ENCODE peak calls at places on chromosomes 3 and 15, in five cellular contexts. One of them, this sample, is unnamed.

GRCh38 chr15:27990411-27991338 is 108.4 kb downstream of the OCA2 start:
- DNase-seq in hypothalamus: no peak
- DNase-seq in colonic mucosa: no peak
- DNase-seq in frontal cortex: no peak
- DNase-seq in SW480: no peak
- DNase-seq in this sample: no peak

GRCh38 chr15:43408789-43409188 is 37.9 kb downstream of the TUBGCP4 start:
- DNase-seq in frontal cortex: no peak
- DNase-seq in SW480: no peak
- DNase-seq in hypothalamus: no peak
- DNase-seq in colonic mucosa: no peak
- DNase-seq in this sample: no peak

GRCh38 chr3:180871901-180872300 is 40.6 kb upstream of the FXR1 start:
- DNase-seq in SW480: no peak
- DNase-seq in frontal cortex: no peak
- DNase-seq in colonic mucosa: no peak
- DNase-seq in hypothalamus: no peak
- DNase-seq in this sample: no peak

GRCh38 chr3:42804831-42805821 is 836 bp upstream of the HIGD1A start:
- DNase-seq in hypothalamus: no peak
- DNase-seq in frontal cortex: peak
- DNase-seq in SW480: no peak
- DNase-seq in colonic mucosa: no peak
- DNase-seq in this sample: peak

GRCh38 chr3:12125772-12126171 is 32.9 kb downstream of the TIMP4 start:
- DNase-seq in SW480: no peak
- DNase-seq in hypothalamus: no peak
- DNase-seq in frontal cortex: no peak
- DNase-seq in colonic mucosa: no peak
- DNase-seq in this sample: no peak

GRCh38 chr3:120160050-120160449 is 65.8 kb upstream of the GSK3B start:
- DNase-seq in frontal cortex: no peak
- DNase-seq in colonic mucosa: peak
- DNase-seq in hypothalamus: no peak
- DNase-seq in SW480: peak
- DNase-seq in this sample: peak

GRCh38 chr3:94460914-94461313 is 398.1 kb downstream of the NSUN3 start:
- DNase-seq in colonic mucosa: no peak
- DNase-seq in frontal cortex: no peak
- DNase-seq in hypothalamus: no peak
- DNase-seq in SW480: no peak
- DNase-seq in this sample: no peak

GRCh38 chr3:150968341-150968740 is 4.2 kb downstream of the CLRN1 start:
- DNase-seq in frontal cortex: no peak
- DNase-seq in colonic mucosa: no peak
- DNase-seq in SW480: no peak
- DNase-seq in hypothalamus: no peak
- DNase-seq in this sample: no peak

GRCh38 chr3:4358273-4358672 is 55.1 kb downstream of the SETMAR start:
- DNase-seq in frontal cortex: no peak
- DNase-seq in SW480: no peak
- DNase-seq in colonic mucosa: no peak
- DNase-seq in hypothalamus: no peak
- DNase-seq in this sample: no peak

GRCh38 chr3:125148836-125149235 is 63.7 kb downstream of the SLC12A8 start:
- DNase-seq in frontal cortex: no peak
- DNase-seq in hypothalamus: no peak
- DNase-seq in colonic mucosa: no peak
- DNase-seq in SW480: no peak
- DNase-seq in this sample: no peak

GRCh38 chr15:43390723-43391122 is 19.8 kb downstream of the TUBGCP4 start:
- DNase-seq in hypothalamus: no peak
- DNase-seq in frontal cortex: no peak
- DNase-seq in colonic mucosa: no peak
- DNase-seq in SW480: no peak
- DNase-seq in this sample: no peak

GRCh38 chr15:95235033-95235432 is 1003.7 kb downstream of the MCTP2 start:
- DNase-seq in colonic mucosa: no peak
- DNase-seq in SW480: no peak
- DNase-seq in hypothalamus: no peak
- DNase-seq in frontal cortex: no peak
- DNase-seq in this sample: no peak

GRCh38 chr3:52422669-52423068 is 22.2 kb downstream of the SEMA3G start:
- DNase-seq in colonic mucosa: no peak
- DNase-seq in frontal cortex: no peak
- DNase-seq in hypothalamus: no peak
- DNase-seq in SW480: no peak
- DNase-seq in this sample: no peak

GRCh38 chr15:77577350-77577749 is 55.4 kb downstream of the LINGO1 start:
- DNase-seq in frontal cortex: peak
- DNase-seq in SW480: no peak
- DNase-seq in hypothalamus: peak
- DNase-seq in colonic mucosa: no peak
- DNase-seq in this sample: no peak

GRCh38 chr15:95557226-95558046 is 773.1 kb upstream of the NR2F2 start:
- DNase-seq in colonic mucosa: no peak
- DNase-seq in SW480: peak
- DNase-seq in frontal cortex: no peak
- DNase-seq in hypothalamus: no peak
- DNase-seq in this sample: no peak

GRCh38 chr15:53589526-53590057 is 169.9 kb downstream of the WDR72 start:
- DNase-seq in colonic mucosa: no peak
- DNase-seq in frontal cortex: no peak
- DNase-seq in hypothalamus: no peak
- DNase-seq in SW480: no peak
- DNase-seq in this sample: no peak

GRCh38 chr3:185960518-185961288 is 22.9 kb upstream of the TRA2B start:
- DNase-seq in colonic mucosa: peak
- DNase-seq in hypothalamus: no peak
- DNase-seq in frontal cortex: no peak
- DNase-seq in SW480: peak
- DNase-seq in this sample: no peak

GRCh38 chr15:70505411-70505919 is 257.9 kb downstream of the UACA start:
- DNase-seq in SW480: peak
- DNase-seq in frontal cortex: no peak
- DNase-seq in hypothalamus: no peak
- DNase-seq in colonic mucosa: no peak
- DNase-seq in this sample: no peak

GRCh38 chr15:59174846-59175831 is 31.5 kb upstream of the LDHAL6B start:
- DNase-seq in frontal cortex: peak
- DNase-seq in SW480: peak
- DNase-seq in hypothalamus: peak
- DNase-seq in colonic mucosa: peak
- DNase-seq in this sample: no peak

GRCh38 chr3:189316296-189317019 is 144.7 kb downstream of the TPRG1 start:
- DNase-seq in frontal cortex: no peak
- DNase-seq in SW480: no peak
- DNase-seq in hypothalamus: no peak
- DNase-seq in colonic mucosa: peak
- DNase-seq in this sample: peak

GRCh38 chr3:124552224-124552623 is 178.0 kb upstream of the UMPS start:
- DNase-seq in SW480: peak
- DNase-seq in colonic mucosa: peak
- DNase-seq in hypothalamus: no peak
- DNase-seq in frontal cortex: no peak
- DNase-seq in this sample: no peak

GRCh38 chr3:43921056-43921455 is 230.3 kb downstream of the ABHD5 start:
- DNase-seq in hypothalamus: no peak
- DNase-seq in colonic mucosa: no peak
- DNase-seq in SW480: no peak
- DNase-seq in frontal cortex: no peak
- DNase-seq in this sample: no peak

GRCh38 chr3:156575661-156576450 is 20.9 kb upstream of the SSR3 start:
- DNase-seq in frontal cortex: no peak
- DNase-seq in colonic mucosa: no peak
- DNase-seq in hypothalamus: no peak
- DNase-seq in SW480: no peak
- DNase-seq in this sample: no peak

GRCh38 chr3:169041677-169042171 is 621.8 kb downstream of the MECOM start:
- DNase-seq in frontal cortex: peak
- DNase-seq in colonic mucosa: no peak
- DNase-seq in SW480: peak
- DNase-seq in hypothalamus: no peak
- DNase-seq in this sample: no peak

GRCh38 chr15:60799885-60800728 is 321.2 kb upstream of the ICE2 start:
- DNase-seq in SW480: no peak
- DNase-seq in hypothalamus: no peak
- DNase-seq in colonic mucosa: no peak
- DNase-seq in frontal cortex: no peak
- DNase-seq in this sample: no peak

GRCh38 chr3:196064006-196064405 is 17.9 kb downstream of the TFRC start:
- DNase-seq in SW480: no peak
- DNase-seq in hypothalamus: no peak
- DNase-seq in frontal cortex: no peak
- DNase-seq in colonic mucosa: no peak
- DNase-seq in this sample: no peak

GRCh38 chr15:33188654-33189257 is 5.8 kb downstream of the FMN1 start:
- DNase-seq in colonic mucosa: no peak
- DNase-seq in frontal cortex: no peak
- DNase-seq in hypothalamus: no peak
- DNase-seq in SW480: no peak
- DNase-seq in this sample: no peak

GRCh38 chr3:24640330-24640877 is 145.8 kb upstream of the THRB start:
- DNase-seq in colonic mucosa: peak
- DNase-seq in frontal cortex: no peak
- DNase-seq in hypothalamus: no peak
- DNase-seq in SW480: peak
- DNase-seq in this sample: no peak

GRCh38 chr3:159992601-159993000 is 4.0 kb downstream of the IL12A start:
- DNase-seq in hypothalamus: no peak
- DNase-seq in frontal cortex: no peak
- DNase-seq in SW480: no peak
- DNase-seq in colonic mucosa: no peak
- DNase-seq in this sample: no peak

GRCh38 chr15:35912196-35912595 is 366.2 kb upstream of the DPH6 start:
- DNase-seq in frontal cortex: no peak
- DNase-seq in colonic mucosa: no peak
- DNase-seq in SW480: no peak
- DNase-seq in hypothalamus: peak
- DNase-seq in this sample: no peak

GRCh38 chr3:141740349-141740748 is 2.3 kb downstream of the RNF7 start:
- DNase-seq in SW480: no peak
- DNase-seq in hypothalamus: no peak
- DNase-seq in colonic mucosa: no peak
- DNase-seq in frontal cortex: no peak
- DNase-seq in this sample: no peak

GRCh38 chr15:56913241-56913640 is 5.2 kb upstream of the TCF12 start:
- DNase-seq in frontal cortex: no peak
- DNase-seq in SW480: no peak
- DNase-seq in colonic mucosa: no peak
- DNase-seq in hypothalamus: no peak
- DNase-seq in this sample: no peak

GRCh38 chr3:63976166-63976861 is 47.0 kb downstream of the PSMD6 start:
- DNase-seq in frontal cortex: no peak
- DNase-seq in colonic mucosa: no peak
- DNase-seq in hypothalamus: no peak
- DNase-seq in SW480: peak
- DNase-seq in this sample: no peak

GRCh38 chr15:25787855-25788521 is 75.1 kb downstream of the ATP10A start:
- DNase-seq in hypothalamus: no peak
- DNase-seq in frontal cortex: no peak
- DNase-seq in SW480: peak
- DNase-seq in colonic mucosa: peak
- DNase-seq in this sample: no peak

GRCh38 chr3:113791381-113791780 is 44.5 kb downstream of the ATP6V1A start:
- DNase-seq in hypothalamus: no peak
- DNase-seq in colonic mucosa: no peak
- DNase-seq in frontal cortex: no peak
- DNase-seq in SW480: no peak
- DNase-seq in this sample: no peak

GRCh38 chr3:189947948-189948723 is 172.6 kb downstream of the P3H2 start:
- DNase-seq in frontal cortex: no peak
- DNase-seq in colonic mucosa: peak
- DNase-seq in hypothalamus: no peak
- DNase-seq in SW480: peak
- DNase-seq in this sample: no peak

GRCh38 chr3:86949850-86950249 is 41.1 kb downstream of the VGLL3 start:
- DNase-seq in frontal cortex: no peak
- DNase-seq in colonic mucosa: no peak
- DNase-seq in hypothalamus: no peak
- DNase-seq in SW480: no peak
- DNase-seq in this sample: no peak

GRCh38 chr3:152445227-152445626 is 176.5 kb downstream of the MBNL1 start:
- DNase-seq in hypothalamus: no peak
- DNase-seq in frontal cortex: no peak
- DNase-seq in SW480: no peak
- DNase-seq in colonic mucosa: no peak
- DNase-seq in this sample: no peak

GRCh38 chr3:129596194-129597086 is 10.0 kb downstream of the PLXND1 start:
- DNase-seq in hypothalamus: peak
- DNase-seq in frontal cortex: peak
- DNase-seq in SW480: peak
- DNase-seq in colonic mucosa: peak
- DNase-seq in this sample: peak

GRCh38 chr3:110650752-110651151 is 420.9 kb upstream of the NECTIN3 start:
- DNase-seq in SW480: no peak
- DNase-seq in frontal cortex: no peak
- DNase-seq in colonic mucosa: no peak
- DNase-seq in hypothalamus: no peak
- DNase-seq in this sample: no peak